ENCODE peak calls at places on chromosomes 3 and 15, in nine cellular contexts. V, A, M, F, L, D, C, P and Z are unnamed samples.

GRCh38 chr3:151787626-151788025 is 26.3 kb upstream of the AADAC start:
- DNase-seq in V (no peak), P (no peak), L (no peak), M (no peak), D (no peak), A (no peak), F (no peak), C (no peak), Z (no peak)

GRCh38 chr3:134885877-134886621 is 91.0 kb downstream of the EPHB1 start:
- DNase-seq in D (no peak), P (peak), L (no peak), M (no peak), C (peak), F (no peak), V (no peak), A (no peak), Z (peak)

GRCh38 chr3:50623840-50624474 is 7.0 kb downstream of the MAPKAPK3 start:
- DNase-seq in C (no peak), A (no peak), F (no peak), V (peak), P (no peak), D (peak), M (no peak), L (no peak), Z (no peak)

GRCh38 chr3:24502690-24503089 is 8.0 kb upstream of the THRB start:
- DNase-seq in P (no peak), F (no peak), L (no peak), D (no peak), V (no peak), A (no peak), C (no peak), M (no peak), Z (peak)

GRCh38 chr3:73052857-73053256 is 8.6 kb upstream of the EBLN2 start:
- DNase-seq in P (no peak), A (no peak), L (no peak), F (no peak), V (no peak), M (no peak), D (no peak), C (no peak), Z (no peak)

GRCh38 chr3:179297971-179298725 is 24.7 kb upstream of the ZNF639 start:
- DNase-seq in V (no peak), F (no peak), A (no peak), P (no peak), C (no peak), L (no peak), D (no peak), M (no peak), Z (no peak)

GRCh38 chr15:58524247-58524646 is 92.5 kb downstream of the LIPC start:
- DNase-seq in L (no peak), V (no peak), C (no peak), F (no peak), D (no peak), A (no peak), M (no peak), P (no peak), Z (no peak)

GRCh38 chr3:134384963-134385362 is 10.7 kb upstream of the AMOTL2 start:
- DNase-seq in C (no peak), L (no peak), M (no peak), F (no peak), A (no peak), V (no peak), P (no peak), D (no peak), Z (no peak)

GRCh38 chr3:81958967-81959625 is 197.7 kb upstream of the GBE1 start:
- DNase-seq in V (no peak), F (no peak), L (no peak), C (no peak), M (no peak), A (no peak), D (no peak), P (no peak), Z (no peak)

GRCh38 chr15:61301701-61302100 is 72.6 kb upstream of the RORA start:
- DNase-seq in F (no peak), M (no peak), P (no peak), D (no peak), V (no peak), L (no peak), C (no peak), A (no peak), Z (no peak)

GRCh38 chr15:40790723-40791122 is 16.2 kb upstream of the ZFYVE19 start:
- DNase-seq in L (no peak), D (no peak), P (no peak), A (no peak), F (no peak), M (no peak), V (no peak), C (no peak), Z (no peak)

GRCh38 chr15:89143503-89144162 is 55.4 kb downstream of the ABHD2 start:
- DNase-seq in C (no peak), L (no peak), V (no peak), M (no peak), D (no peak), F (no peak), A (peak), P (no peak), Z (peak)

GRCh38 chr3:40920041-40920440 is 279.3 kb upstream of the CTNNB1 start:
- DNase-seq in D (no peak), A (no peak), F (no peak), M (no peak), L (no peak), V (no peak), P (peak), C (peak), Z (peak)

GRCh38 chr3:78519281-78519680 is 1248.5 kb downstream of the ROBO1 start:
- DNase-seq in F (no peak), L (no peak), P (no peak), D (no peak), V (no peak), C (no peak), M (no peak), A (no peak), Z (no peak)

DNA sequence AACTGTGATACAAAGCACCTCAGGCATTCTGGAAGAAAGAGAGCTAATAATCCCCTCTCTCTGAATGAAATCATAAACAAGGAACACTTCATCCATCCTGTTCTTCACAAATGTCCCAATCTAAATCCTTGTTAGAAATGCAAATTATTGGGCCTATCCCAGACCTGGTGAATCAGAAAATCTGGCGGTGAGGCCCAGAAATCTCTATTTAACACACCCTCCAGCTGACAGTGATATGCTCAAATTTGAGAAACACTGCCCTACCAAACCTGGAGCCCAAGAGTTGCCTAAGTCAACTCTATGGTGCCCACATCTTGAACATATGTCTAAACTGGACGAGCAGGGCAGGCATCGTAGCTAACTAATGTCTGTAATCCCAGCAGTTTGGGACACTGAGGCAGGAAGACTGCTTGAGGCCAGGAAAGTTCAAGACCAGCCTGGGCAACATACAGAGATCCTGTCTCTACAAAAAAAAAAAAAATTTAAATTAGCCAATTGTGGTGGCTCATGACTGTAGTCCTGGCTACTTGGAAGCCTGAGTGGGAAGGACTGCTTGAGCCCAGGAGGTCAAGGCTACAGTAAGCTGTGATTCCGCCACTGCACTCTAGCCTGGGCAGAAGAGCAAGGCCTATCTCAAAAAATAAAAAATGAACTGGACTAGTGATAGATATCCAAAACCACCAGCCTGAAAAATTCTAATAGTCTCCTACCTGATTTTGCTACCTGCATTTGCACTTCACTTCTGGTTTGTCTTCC is 23.1 kb downstream of the SCAP start:
- DNase-seq in V (no peak), D (no peak), M (no peak), L (peak), P (no peak), F (no peak), C (no peak), A (no peak), Z (no peak)
- H3K27ac ChIP-seq in V (no peak), D (no peak), M (no peak), L (no peak), P (no peak), F (no peak), C (no peak), A (no peak), Z (no peak)

DNA sequence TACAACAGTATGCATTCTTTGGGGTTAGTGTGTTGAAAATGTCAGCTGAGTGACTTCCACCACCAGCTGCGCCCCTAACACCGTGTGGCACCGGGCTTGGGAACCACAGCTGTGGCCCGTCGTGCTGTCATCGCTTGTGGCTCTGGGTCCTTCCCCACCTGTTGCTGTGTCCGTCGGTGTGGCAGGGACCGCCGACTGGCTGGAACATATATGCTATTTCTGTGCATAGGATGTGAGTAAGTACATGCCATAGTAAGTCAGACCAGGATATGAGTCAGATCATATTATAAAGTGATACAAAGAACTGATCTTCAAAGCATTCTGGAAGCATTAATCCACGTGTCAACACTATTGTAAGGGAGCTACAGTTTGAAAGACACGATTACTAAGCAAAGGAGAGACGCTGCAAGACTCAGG is 31.9 kb downstream of the EHD4 start:
- DNase-seq in P (no peak), V (no peak), C (no peak), L (no peak), D (no peak), F (no peak), M (no peak), A (no peak), Z (peak)
- H3K27ac ChIP-seq in P (no peak), V (no peak), C (no peak), L (no peak), D (no peak), F (no peak), M (peak), A (no peak), Z (no peak)

GRCh38 chr3:197238842-197239241 is 59.6 kb downstream of the DLG1 start:
- DNase-seq in A (no peak), L (no peak), V (no peak), F (no peak), C (no peak), D (no peak), M (no peak), P (no peak), Z (no peak)

GRCh38 chr3:197239857-197240256 is 58.6 kb downstream of the DLG1 start:
- DNase-seq in F (no peak), M (no peak), A (no peak), P (no peak), C (no peak), V (no peak), L (no peak), D (no peak), Z (no peak)

GRCh38 chr3:197234947-197235914 is 63.2 kb downstream of the DLG1 start:
- DNase-seq in M (no peak), V (no peak), C (no peak), A (no peak), F (no peak), L (no peak), D (no peak), P (no peak), Z (no peak)

GRCh38 chr3:197237897-197238296 is 60.5 kb downstream of the DLG1 start:
- DNase-seq in A (no peak), L (no peak), C (no peak), F (no peak), P (no peak), V (no peak), M (no peak), D (no peak), Z (no peak)

DNA sequence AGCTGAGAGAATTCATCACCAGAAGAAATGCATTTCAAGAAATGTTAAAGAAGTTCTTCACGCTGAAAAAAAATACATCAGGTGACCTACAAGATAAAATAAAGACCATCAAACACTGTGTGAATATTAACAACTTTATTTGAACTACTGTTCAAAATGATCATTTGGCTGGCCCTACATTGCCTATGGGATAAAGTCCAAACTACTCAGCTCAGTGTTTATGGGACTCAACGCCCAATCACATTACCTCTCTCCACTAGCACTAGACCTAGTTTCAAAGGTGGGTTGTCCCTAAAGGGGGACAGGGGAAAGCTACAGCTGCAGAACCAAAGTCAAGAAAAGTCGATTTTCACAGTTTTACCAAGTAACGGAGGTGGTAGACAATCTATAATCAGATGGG is 62.0 kb downstream of the DLG1 start:
- DNase-seq in M (no peak), P (no peak), L (no peak), D (no peak), C (no peak), A (no peak), F (no peak), V (no peak), Z (no peak)
- H3K27ac ChIP-seq in M (no peak), P (no peak), L (no peak), D (no peak), C (no peak), A (no peak), F (no peak), V (no peak), Z (no peak)

GRCh38 chr15:67026171-67026967 is 39.0 kb upstream of the SMAD3 start:
- DNase-seq in M (no peak), P (no peak), A (no peak), V (no peak), L (no peak), C (no peak), D (no peak), F (no peak), Z (no peak)

GRCh38 chr15:67024322-67024997 is 40.9 kb upstream of the SMAD3 start:
- DNase-seq in P (peak), D (no peak), L (peak), C (no peak), A (peak), M (no peak), F (peak), V (peak), Z (peak)

GRCh38 chr15:67023517-67024321 is 41.7 kb upstream of the SMAD3 start:
- DNase-seq in V (no peak), A (peak), C (no peak), M (no peak), P (no peak), L (no peak), D (no peak), F (no peak), Z (no peak)

GRCh38 chr15:67024998-67025368 is 40.4 kb upstream of the SMAD3 start:
- DNase-seq in M (no peak), D (no peak), F (no peak), P (no peak), A (no peak), V (no peak), L (no peak), C (no peak), Z (no peak)

DNA sequence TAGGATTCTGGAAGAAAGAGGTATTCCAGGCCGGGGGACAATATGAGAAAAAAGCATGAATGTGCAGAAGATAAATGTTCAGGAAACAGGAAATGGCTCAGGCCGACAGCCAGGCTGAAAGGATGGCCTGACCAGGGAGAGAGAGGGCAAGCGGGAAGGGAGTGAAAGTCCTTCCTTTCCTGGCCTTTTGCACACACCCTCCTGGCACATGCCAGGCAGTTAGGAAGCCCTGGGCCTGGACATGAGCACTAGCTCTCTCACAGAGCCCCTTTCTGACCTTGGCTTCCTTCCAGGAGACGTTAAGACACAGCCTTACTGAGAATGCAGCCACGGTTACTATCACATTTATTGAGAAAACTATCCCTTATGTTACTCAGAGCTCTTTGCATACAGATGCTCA is 39.7 kb upstream of the SMAD3 start:
- DNase-seq in V (peak), M (no peak), F (no peak), A (peak), P (no peak), C (peak), L (peak), D (no peak), Z (no peak)
- H3K27ac ChIP-seq in V (peak), M (peak), F (peak), A (peak), P (no peak), C (no peak), L (peak), D (no peak), Z (no peak)

GRCh38 chr3:186368717-186369116 is 6.7 kb upstream of the DGKG start:
- DNase-seq in F (no peak), A (no peak), D (no peak), P (no peak), M (no peak), V (no peak), L (no peak), C (no peak), Z (peak)

GRCh38 chr3:186367631-186368030 is 5.6 kb upstream of the DGKG start:
- DNase-seq in V (no peak), P (no peak), A (no peak), F (no peak), C (no peak), M (no peak), D (no peak), L (no peak), Z (no peak)

GRCh38 chr3:186368164-186368563 is 6.1 kb upstream of the DGKG start:
- DNase-seq in D (no peak), C (no peak), M (no peak), P (no peak), V (no peak), L (no peak), A (no peak), F (no peak), Z (no peak)

GRCh38 chr3:186366206-186366605 is 4.2 kb upstream of the DGKG start:
- DNase-seq in L (no peak), C (no peak), F (no peak), V (no peak), A (no peak), P (no peak), M (no peak), D (no peak), Z (no peak)

GRCh38 chr3:186369217-186369616 is 7.2 kb upstream of the DGKG start:
- DNase-seq in V (no peak), A (no peak), F (no peak), C (no peak), L (no peak), P (no peak), D (no peak), M (no peak), Z (no peak)
- H3K27ac ChIP-seq in V (no peak), A (no peak), F (no peak), C (no peak), L (no peak), P (no peak), D (no peak), M (no peak), Z (no peak)

GRCh38 chr3:49015072-49015471 is 3.3 kb downstream of the DALRD3 start:
- DNase-seq in D (no peak), L (no peak), F (no peak), P (no peak), A (no peak), V (no peak), C (no peak), M (no peak), Z (no peak)

GRCh38 chr3:49013738-49014660 is 4.4 kb downstream of the DALRD3 start:
- DNase-seq in L (peak), C (peak), M (no peak), V (peak), F (no peak), A (peak), D (peak), P (peak), Z (no peak)

GRCh38 chr3:49012441-49013017 is 5.3 kb downstream of the WDR6 start:
- DNase-seq in C (no peak), P (no peak), F (no peak), L (no peak), A (no peak), V (no peak), D (no peak), M (no peak), Z (no peak)

GRCh38 chr3:49015765-49016164 is 2.6 kb downstream of the DALRD3 start:
- DNase-seq in D (no peak), L (no peak), A (no peak), C (no peak), V (no peak), F (no peak), M (no peak), P (no peak), Z (peak)

GRCh38 chr3:49013113-49013737 is 5.2 kb downstream of the DALRD3 start:
- DNase-seq in V (no peak), A (no peak), M (no peak), P (no peak), F (no peak), L (no peak), C (no peak), D (no peak), Z (peak)
- H3K27ac ChIP-seq in V (peak), A (no peak), M (no peak), P (no peak), F (no peak), L (no peak), C (no peak), D (no peak), Z (no peak)

DNA sequence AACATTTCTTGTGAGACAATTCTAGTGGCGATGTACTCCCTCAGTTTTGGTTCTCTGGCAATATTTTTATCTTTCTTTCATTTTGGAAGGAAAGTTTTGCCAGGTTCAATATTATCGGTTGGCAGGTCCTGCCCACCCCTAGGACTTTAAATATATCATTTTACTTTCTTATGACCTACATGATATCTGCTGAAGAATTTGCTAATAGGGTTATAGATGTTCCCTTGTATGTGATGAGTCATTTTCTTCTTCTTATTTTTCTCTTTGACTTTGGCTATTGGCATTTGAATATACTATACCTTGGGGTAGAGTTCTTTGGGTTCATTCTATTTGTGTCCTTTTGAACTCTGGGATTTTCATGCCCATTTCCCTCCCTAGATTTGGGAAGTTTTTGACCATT is 89.7 kb downstream of the GMNC start:
- DNase-seq in C (no peak), F (no peak), P (no peak), L (no peak), D (no peak), V (no peak), M (no peak), A (no peak), Z (no peak)
- H3K27ac ChIP-seq in C (no peak), F (no peak), P (no peak), L (no peak), D (no peak), V (no peak), M (no peak), A (no peak), Z (no peak)

GRCh38 chr3:123778991-123779622 is 105.0 kb downstream of the MYLK start:
- DNase-seq in P (no peak), C (no peak), L (no peak), F (peak), M (no peak), D (no peak), V (no peak), A (no peak), Z (no peak)
- H3K27ac ChIP-seq in P (no peak), C (no peak), L (no peak), F (peak), M (no peak), D (no peak), V (no peak), A (no peak), Z (no peak)

GRCh38 chr3:167651820-167652219 is 1.9 kb downstream of the WDR49 start:
- DNase-seq in P (no peak), F (no peak), D (no peak), M (no peak), V (no peak), C (no peak), A (no peak), L (no peak), Z (no peak)
- H3K27ac ChIP-seq in P (no peak), F (no peak), D (no peak), M (no peak), V (no peak), C (no peak), A (no peak), L (no peak), Z (no peak)

GRCh38 chr15:64022571-64022970 is 23.7 kb downstream of the DAPK2 start:
- DNase-seq in M (no peak), V (no peak), L (no peak), C (no peak), D (no peak), F (no peak), P (no peak), A (no peak), Z (no peak)
- H3K27ac ChIP-seq in M (no peak), V (peak), L (no peak), C (no peak), D (no peak), F (no peak), P (no peak), A (no peak), Z (no peak)